ENCODE peak calls at places on chromosomes 13 and 19, in nine cellular contexts. J is lung, R is breast epithelium, Z is psoas muscle, S is AG04450, T is heart left ventricle, L is thoracic aorta, K is right lobe of liver, W is pancreas. X is an unnamed sample.

GRCh38 chr13:29436291-29436690 is 159.2 kb downstream of the SLC7A1 start:
- DNase-seq in T (no peak), J (no peak), Z (no peak), R (no peak), W (no peak), K (no peak), L (no peak), S (no peak), X (no peak)

GRCh38 chr13:34303346-34303745 is 485.4 kb downstream of the RFC3 start:
- DNase-seq in L (no peak), S (no peak), K (no peak), Z (no peak), T (no peak), R (no peak), W (no peak), J (no peak), X (no peak)

GRCh38 chr19:58586131-58586765 is 13.1 kb upstream of the MZF1 start:
- DNase-seq in W (no peak), R (no peak), K (peak; percentile 5), S (no peak), Z (no peak), L (no peak), T (no peak), J (no peak), X (peak; percentile 64)

GRCh38 chr13:38630780-38631179 is 56.1 kb upstream of the FREM2 start:
- DNase-seq in R (no peak), J (no peak), T (no peak), S (no peak), Z (no peak), K (no peak), L (no peak), W (no peak), X (no peak)

GRCh38 chr13:75481176-75482069 is 546 bp downstream of the TBC1D4 start:
- DNase-seq in R (no peak), L (no peak), Z (peak; percentile 45), S (no peak), W (peak; percentile 83), K (peak; percentile 53), T (peak; percentile 73), J (peak; percentile 31), X (no peak)

GRCh38 chr19:43759515-43759914 is 4.8 kb upstream of the SMG9 start:
- DNase-seq in T (peak; percentile 14), R (peak; percentile 59), J (no peak), S (no peak), Z (no peak), K (no peak), L (no peak), W (no peak), X (no peak)

GRCh38 chr19:10501971-10502523 is 1.1 kb downstream of the KEAP1 start:
- DNase-seq in R (peak; percentile 76), T (peak; percentile 89), J (peak; percentile 87), K (peak; percentile 97), W (peak; percentile 99), L (peak; percentile 37), Z (peak; percentile 83), S (no peak), X (peak; percentile 87)

GRCh38 chr19:35986664-35987570 is 8.1 kb upstream of the SDHAF1 start:
- DNase-seq in K (no peak), L (no peak), R (no peak), T (no peak), S (no peak), W (no peak), Z (peak; percentile 48), J (peak; percentile 39), X (no peak)

GRCh38 chr19:16325161-16325527 is 518 bp downstream of the KLF2 start:
- DNase-seq in J (peak; percentile 55), S (no peak), Z (peak; percentile 66), R (no peak), K (peak; percentile 67), T (peak; percentile 84), W (no peak), L (no peak), X (no peak)

GRCh38 chr13:39816936-39817335 is 161.5 kb downstream of the COG6 start:
- DNase-seq in S (no peak), T (no peak), K (no peak), J (no peak), R (no peak), L (no peak), W (no peak), Z (no peak), X (no peak)

GRCh38 chr19:7850429-7850819 is 20.4 kb downstream of the EVI5L start:
- DNase-seq in R (no peak), J (no peak), K (no peak), T (no peak), L (no peak), S (no peak), W (peak; percentile 53), Z (no peak), X (no peak)

GRCh38 chr13:29538625-29538976 is 56.9 kb downstream of the SLC7A1 start:
- DNase-seq in T (no peak), Z (no peak), W (no peak), R (no peak), L (no peak), J (no peak), S (no peak), K (no peak), X (no peak)

GRCh38 chr19:40165362-40165937 is 25.8 kb upstream of the MAP3K10 start:
- DNase-seq in J (peak; percentile 36), W (no peak), Z (peak; percentile 42), K (peak; percentile 36), S (no peak), T (peak; percentile 81), L (no peak), R (no peak), X (peak; percentile 73)

GRCh38 chr13:113656831-113657671 is 947 bp downstream of the ATP4B start:
- DNase-seq in R (no peak), T (no peak), J (no peak), W (no peak), S (no peak), K (no peak), Z (no peak), L (no peak), X (peak; percentile 46)

GRCh38 chr13:37995052-37995451 is 125.5 kb upstream of the TRPC4 start:
- DNase-seq in T (no peak), L (no peak), R (no peak), Z (no peak), S (no peak), W (no peak), K (no peak), J (no peak), X (no peak)

GRCh38 chr13:28654276-28654675 is 4.7 kb upstream of the POMP start:
- DNase-seq in R (no peak), K (no peak), W (no peak), S (no peak), L (no peak), Z (no peak), T (no peak), J (no peak), X (no peak)

GRCh38 chr13:51684076-51684475 is 99.8 kb downstream of the WDFY2 start:
- DNase-seq in J (no peak), R (no peak), K (no peak), T (no peak), W (no peak), L (no peak), S (no peak), Z (no peak), X (no peak)

GRCh38 chr13:29688193-29688592 is 92.7 kb upstream of the SLC7A1 start:
- DNase-seq in R (no peak), J (no peak), L (no peak), Z (no peak), W (no peak), T (no peak), S (no peak), K (no peak), X (no peak)

DNA sequence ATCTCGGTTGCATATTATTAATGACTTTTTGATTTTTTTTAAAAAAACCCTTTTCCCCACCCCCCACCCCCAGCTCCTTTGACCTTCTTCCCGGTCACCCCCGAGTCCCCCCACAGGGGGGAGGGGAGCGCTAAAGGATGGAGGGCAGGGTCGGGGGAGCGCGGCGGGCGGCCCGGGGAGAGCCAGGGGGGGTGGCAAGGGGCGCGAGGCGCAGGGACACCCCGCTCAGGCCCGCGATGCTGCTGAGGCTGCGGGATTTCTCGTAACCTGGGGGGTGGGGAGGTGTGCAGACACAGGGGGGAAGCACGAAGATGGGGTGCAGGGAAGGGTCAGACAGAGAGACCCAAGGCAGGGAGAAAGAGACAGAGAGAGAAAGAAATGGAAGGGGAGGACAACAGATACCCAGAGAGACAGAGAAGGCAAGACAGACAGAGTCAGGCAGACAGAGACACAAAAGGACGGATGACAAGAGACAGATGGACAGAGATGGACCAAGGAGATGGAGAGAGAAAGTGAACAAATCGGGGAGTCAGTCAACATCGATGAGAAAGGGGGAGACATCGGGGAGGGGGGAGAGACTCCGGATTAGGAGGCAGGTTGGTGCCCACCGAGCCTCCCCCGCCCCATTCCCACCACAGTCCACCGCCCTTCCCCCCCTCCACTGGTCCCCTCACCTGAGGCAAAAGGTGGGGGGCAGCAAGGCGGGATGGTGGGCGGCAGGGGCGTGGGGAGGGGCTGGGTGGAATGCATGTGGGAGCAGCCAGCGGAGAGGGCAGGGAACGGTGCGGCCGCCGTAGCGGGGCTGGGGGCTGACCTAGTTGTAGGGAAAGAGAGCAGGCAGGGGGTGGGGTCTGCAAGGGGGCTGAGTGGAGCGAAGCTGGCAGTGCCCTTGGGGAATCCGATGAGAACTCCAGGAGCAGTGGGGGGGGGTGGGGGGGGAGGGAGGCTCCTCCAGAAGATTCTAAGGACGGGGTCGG is 14.2 kb downstream of the KCNC3 start:
- DNase-seq in T (no peak), Z (no peak), J (no peak), K (no peak), W (peak; percentile 71), S (no peak), R (no peak), L (no peak), X (no peak)
- H3K27me3 ChIP-seq in T (peaks cover 59% of the 10 kb centered on the region), Z (peaks cover 17% of the 10 kb centered on the region), J (peaks cover 2% of the 10 kb centered on the region), K (no peaks in the 10 kb centered on the region), W (peaks cover 6% of the 10 kb centered on the region), S (peaks cover 39% of the 10 kb centered on the region), R (peaks cover 3% of the 10 kb centered on the region), L (peaks cover 14% of the 10 kb centered on the region), X (peaks cover 79% of the 10 kb centered on the region)

GRCh38 chr13:109163052-109163413 is 533.6 kb downstream of the MYO16 start:
- DNase-seq in J (no peak), S (no peak), Z (no peak), L (no peak), R (no peak), W (no peak), T (no peak), K (no peak), X (no peak)
- H3K4me3 ChIP-seq in J (no peak overlapping the region), S (no peak overlapping the region), Z (no peak overlapping the region), L (no peak overlapping the region), R (no peak overlapping the region), W (no peak overlapping the region), T (no peak overlapping the region), K (no peak overlapping the region), X (no peak overlapping the region)

GRCh38 chr13:98372886-98373285 is 195.8 kb upstream of the RNF113B start:
- DNase-seq in K (no peak), Z (no peak), J (no peak), R (no peak), L (no peak), S (peak; percentile 20), W (no peak), T (no peak), X (no peak)
- TF ChIP-seq CTCF in K (no peak), Z (no peak), J (no peak), R (no peak), L (no peak), S (no peak), W (no peak), T (no peak), X (no peak)

DNA sequence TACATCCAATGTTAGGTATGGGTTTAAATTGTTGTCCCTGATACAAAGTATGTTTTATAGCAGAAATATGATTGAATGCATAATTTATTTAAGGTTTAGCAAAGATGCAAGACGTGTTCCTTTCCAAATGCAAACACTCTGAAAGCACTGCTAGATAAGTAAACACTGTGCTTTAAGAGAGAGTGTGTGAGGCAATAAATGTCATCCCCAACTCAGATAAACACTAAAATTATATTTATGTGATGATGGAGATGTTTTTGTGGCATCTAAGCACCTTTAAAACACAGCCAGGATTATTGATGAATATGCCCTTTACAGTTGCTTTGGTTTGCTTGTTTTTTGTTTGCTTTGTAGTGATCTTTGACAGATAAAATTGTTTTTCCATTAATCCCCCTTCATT is 531.0 kb downstream of the DCT start:
- DNase-seq in T (no peak), K (no peak), R (no peak), Z (no peak), J (no peak), L (no peak), W (no peak), S (no peak), X (no peak)
- H3K27me3 ChIP-seq in T (no peaks in the 10 kb centered on the region), K (no peaks in the 10 kb centered on the region), R (no peaks in the 10 kb centered on the region), Z (no peaks in the 10 kb centered on the region), J (no peaks in the 10 kb centered on the region), L (no peaks in the 10 kb centered on the region), W (no peaks in the 10 kb centered on the region), S (no peaks in the 10 kb centered on the region), X (no peaks in the 10 kb centered on the region)